ENCODE peak calls at places on chromosomes 2 and 18, in ten cellular contexts. Q is NCI-H1694; W is tibial nerve; C is HFFc6; Z is HTR-8/SVneo; P is Daoy; L is activated CD8-positive, alpha-beta memory T cell treated with anti-CD3 and anti-CD28 coated beads for 24 hours; S is stimulated activated CD8-positive, alpha-beta memory T cell treated with anti-CD3 and anti-CD28 coated beads, Interleukin-4, amount 100 ng/mL, for 1 hour; Y is left cardiac atrium; I is C1 segment of cervical spinal cord. N is an unnamed sample.

GRCh38 chr18:10420561-10421352 is 33.7 kb upstream of the APCDD1 start:
- DNase-seq in Q (no peak), W (no peak), C (peak), Z (no peak), P (peak), L (no peak), S (no peak), Y (no peak), I (no peak), N (no peak)

GRCh38 chr2:218755198-218755566 is 26.8 kb upstream of the CYP27A1 start:
- DNase-seq in Q (no peak), W (no peak), C (no peak), Z (no peak), P (no peak), L (no peak), S (no peak), Y (no peak), I (no peak), N (no peak)

GRCh38 chr18:8898990-8899389 is 193.6 kb downstream of the MTCL1 start:
- DNase-seq in Q (no peak), W (no peak), C (no peak), Z (no peak), P (no peak), L (no peak), S (no peak), Y (no peak), I (no peak), N (no peak)

GRCh38 chr2:88739985-88740600 is 48.6 kb downstream of the RPIA start:
- DNase-seq in Q (peak), W (peak), C (peak), Z (peak), P (peak), L (peak), S (peak), Y (peak), I (no peak), N (peak)

GRCh38 chr2:174971868-174972781 is 33.1 kb downstream of the CHN1 start:
- DNase-seq in Q (no peak), W (no peak), C (peak), Z (peak), P (peak), L (no peak), S (no peak), Y (no peak), I (no peak), N (no peak)

GRCh38 chr2:118913805-118914645 is 28.0 kb upstream of the MARCO start:
- DNase-seq in Q (no peak), W (no peak), C (peak), Z (no peak), P (peak), L (no peak), S (no peak), Y (no peak), I (no peak), N (no peak)

GRCh38 chr2:28665041-28665704 is 86.5 kb upstream of the PPP1CB start:
- DNase-seq in Q (peak), W (no peak), C (peak), Z (no peak), P (peak), L (no peak), S (no peak), Y (peak), I (no peak), N (no peak)

GRCh38 chr2:110840508-110840907 is 108.1 kb downstream of the ACOXL start:
- DNase-seq in Q (no peak), W (no peak), C (no peak), Z (no peak), P (no peak), L (no peak), S (no peak), Y (no peak), I (no peak), N (no peak)

N was measured in gastrocnemius medialis.